ENCODE peak calls at places on chromosome 9, in seven cellular contexts. C is Daoy, R is AG08396, G is WTC11, J is AG08395, H is endothelial cell of umbilical vein, M is GM12891. N is an unnamed sample.

GRCh38 chr9:81984911-81985310 is 3.7 kb upstream of the SPATA31D1 start:
- DNase-seq in J (no peak), G (no peak), R (no peak), H (no peak), M (no peak), C (peak; percentile 22), N (no peak)

GRCh38 chr9:137067860-137068538 is 2.4 kb downstream of the SAPCD2 start:
- DNase-seq in M (peak; percentile 86), R (peak; percentile 87), H (peak; percentile 74), J (peak; percentile 73), C (peak; percentile 82), G (peak; percentile 90), N (no peak)

GRCh38 chr9:133322701-133323100 is 13.3 kb downstream of the SURF6 start:
- DNase-seq in G (no peak), C (no peak), R (no peak), J (no peak), M (no peak), H (no peak), N (no peak)

GRCh38 chr9:137055385-137056364 is 1.8 kb upstream of the ENTPD2 start:
- DNase-seq in M (no peak), H (no peak), R (peak; percentile 76), C (peak; percentile 60), J (peak; percentile 67), G (no peak), N (no peak)

GRCh38 chr9:70902705-70903131 is 218.7 kb downstream of the TRPM3 start:
- DNase-seq in J (peak; percentile 85), G (no peak), M (no peak), R (peak; percentile 52), H (peak; percentile 87), C (peak; percentile 92), N (peak; percentile 98)

GRCh38 chr9:95003694-95004451 is 277.4 kb downstream of the AOPEP start:
- DNase-seq in H (peak; percentile 73), C (peak; percentile 77), M (peak; percentile 43), G (peak; percentile 55), J (peak; percentile 60), R (peak; percentile 70), N (no peak)

GRCh38 chr9:69768716-69769115 is 8.9 kb upstream of the PTAR1 start:
- DNase-seq in H (no peak), J (peak; percentile 21), M (no peak), R (peak; percentile 42), C (no peak), G (no peak), N (no peak)

GRCh38 chr9:132201780-132202703 is 40.2 kb downstream of the NTNG2 start:
- DNase-seq in H (no peak), C (no peak), M (no peak), J (no peak), R (no peak), G (no peak), N (no peak)

GRCh38 chr9:93649610-93650261 is 73.4 kb downstream of the PHF2 start:
- DNase-seq in J (no peak), M (no peak), C (peak; percentile 5), R (no peak), H (no peak), G (peak; percentile 0), N (no peak)

GRCh38 chr9:137462396-137463193 is 3.5 kb upstream of the NSMF start:
- DNase-seq in C (no peak), G (no peak), R (no peak), M (no peak), H (no peak), J (no peak), N (no peak)

GRCh38 chr9:15248596-15248995 is 58.4 kb downstream of the TTC39B start:
- DNase-seq in M (no peak), J (no peak), H (no peak), C (no peak), G (no peak), R (no peak), N (no peak)

GRCh38 chr9:131807131-131807990 is 67.5 kb upstream of the RAPGEF1 start:
- DNase-seq in R (no peak), J (no peak), C (no peak), M (no peak), G (peak; percentile 73), H (no peak), N (no peak)